ENCODE peak calls at places on chromosomes 5 and 9, in four cellular contexts. K, W, S and G are unnamed samples. For H3K27me3 and H3K9me3, the result is how much of the 10 kb centered on the place peaks cover.

GRCh38 chr9:124254261-124254682 is 3.5 kb upstream of the NEK6 start:
- DNase-seq in K (no peak), W (peak), S (no peak), G (no peak)

GRCh38 chr5:54764691-54765090 is 220.7 kb downstream of the ESM1 start:
- DNase-seq in K (no peak), W (no peak), S (no peak), G (no peak)

GRCh38 chr9:76537150-76537646 is 78.2 kb downstream of the GCNT1 start:
- DNase-seq in K (no peak), W (no peak), S (peak), G (no peak)

GRCh38 chr5:167442922-167443321 is 848.5 kb upstream of the WWC1 start:
- DNase-seq in K (no peak), W (no peak), S (no peak), G (no peak)

GRCh38 chr9:110115341-110115820 is 92.6 kb downstream of the C9orf152 start:
- DNase-seq in K (no peak), W (no peak), S (peak), G (no peak)

GRCh38 chr5:168706655-168707069 is 127.5 kb upstream of the PANK3 start:
- DNase-seq in K (no peak), W (peak), S (no peak), G (peak)

GRCh38 chr9:121120386-121120785 is 45.6 kb downstream of the CNTRL start:
- DNase-seq in K (no peak), W (no peak), S (no peak), G (no peak)

GRCh38 chr9:75896193-75896592 is 5.7 kb downstream of the PCSK5 start:
- DNase-seq in K (no peak), W (no peak), S (peak), G (no peak)

GRCh38 chr5:113278976-113279375 is 155.8 kb downstream of the TSSK1B start:
- DNase-seq in K (no peak), W (no peak), S (no peak), G (no peak)

DNA sequence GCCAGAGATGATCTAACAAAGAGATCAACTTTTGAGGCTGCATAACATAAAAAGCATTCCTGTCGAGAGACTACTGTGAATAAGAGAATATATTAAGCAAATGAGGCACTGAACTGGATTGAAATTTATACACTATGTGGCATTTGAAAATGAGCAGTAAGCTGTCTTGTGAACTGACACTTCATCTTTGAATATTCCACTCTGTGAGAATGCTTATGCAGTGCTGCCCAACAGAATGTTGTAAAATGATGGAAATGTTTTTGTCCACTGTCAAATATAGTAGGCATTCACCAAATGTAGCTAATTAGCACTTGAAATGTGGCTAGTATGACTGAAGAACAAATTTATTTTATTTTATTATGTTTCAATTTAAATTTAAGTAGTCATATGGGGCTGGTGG is 18.8 kb upstream of the PRRC1 start:
- DNase-seq in K (no peak), W (no peak), S (no peak), G (no peak)
- H3K27me3 ChIP-seq in K (under half), W (under half), S (under half), G (under half)

GRCh38 chr9:40927851-40928802 is 200.4 kb downstream of the FOXD4L6 start:
- DNase-seq in K (no peak), W (no peak), S (no peak), G (no peak)

GRCh38 chr9:40927260-40927631 is 201.2 kb downstream of the FOXD4L6 start:
- DNase-seq in K (no peak), W (no peak), S (no peak), G (no peak)

GRCh38 chr9:40926404-40927259 is 201.8 kb downstream of the FOXD4L6 start:
- DNase-seq in K (no peak), W (no peak), S (no peak), G (no peak)

GRCh38 chr9:40928803-40929487 is 199.5 kb downstream of the FOXD4L6 start:
- DNase-seq in K (no peak), W (no peak), S (no peak), G (no peak)

DNA sequence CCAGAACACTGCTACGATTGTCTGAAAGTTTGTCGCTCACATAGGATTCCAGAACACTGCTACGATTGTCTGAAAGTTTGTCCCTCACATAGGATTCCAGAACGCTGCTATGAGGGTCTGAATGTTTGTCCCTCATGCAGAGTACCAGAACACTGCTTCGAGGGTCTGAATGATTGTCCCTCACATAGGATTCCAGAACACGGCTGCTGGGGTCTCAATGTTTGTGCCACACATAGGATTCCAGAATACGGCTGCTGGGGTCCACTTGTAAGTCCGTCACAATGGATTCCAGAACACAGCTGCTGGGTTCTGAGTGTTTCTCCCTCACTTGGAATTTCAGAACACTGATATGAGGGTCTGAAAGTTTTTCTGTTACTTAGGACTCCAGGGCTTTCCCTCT is 203.3 kb downstream of the FOXD4L6 start:
- DNase-seq in K (no peak), W (no peak), S (no peak), G (no peak)
- H3K9me3 ChIP-seq in K (under half), W (under half), S (half or more), G (half or more)

GRCh38 chr9:132516301-132516700 is 66.1 kb upstream of the BARHL1 start:
- DNase-seq in K (no peak), W (no peak), S (no peak), G (no peak)

GRCh38 chr9:132514821-132515220 is 67.6 kb upstream of the BARHL1 start:
- DNase-seq in K (no peak), W (no peak), S (no peak), G (no peak)

GRCh38 chr9:132511191-132511999 is 71.0 kb upstream of the BARHL1 start:
- DNase-seq in K (no peak), W (no peak), S (no peak), G (no peak)

GRCh38 chr9:132514011-132514744 is 68.2 kb upstream of the BARHL1 start:
- DNase-seq in K (no peak), W (no peak), S (no peak), G (no peak)

DNA sequence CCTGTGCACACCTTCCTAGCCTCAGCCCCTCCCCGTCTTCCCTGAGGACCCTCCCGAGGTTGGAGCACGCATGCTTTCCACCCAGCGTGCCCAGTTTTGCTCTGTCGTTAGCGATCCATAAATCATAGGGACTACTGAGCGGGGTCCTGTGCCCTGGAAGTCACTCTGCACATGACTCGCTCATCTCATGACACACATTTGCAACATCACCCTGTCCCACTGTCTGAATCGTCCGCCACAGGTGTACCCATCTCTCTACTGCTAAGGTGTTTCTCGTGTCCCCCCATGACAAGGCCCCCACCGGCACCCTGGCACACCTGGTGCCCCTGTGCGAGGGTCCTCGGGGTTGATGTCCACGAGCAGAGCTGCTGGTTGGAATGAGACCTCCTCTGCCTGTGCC is 69.0 kb upstream of the BARHL1 start:
- DNase-seq in K (no peak), W (no peak), S (no peak), G (no peak)
- H3K27me3 ChIP-seq in K (half or more), W (half or more), S (under half), G (under half)

DNA sequence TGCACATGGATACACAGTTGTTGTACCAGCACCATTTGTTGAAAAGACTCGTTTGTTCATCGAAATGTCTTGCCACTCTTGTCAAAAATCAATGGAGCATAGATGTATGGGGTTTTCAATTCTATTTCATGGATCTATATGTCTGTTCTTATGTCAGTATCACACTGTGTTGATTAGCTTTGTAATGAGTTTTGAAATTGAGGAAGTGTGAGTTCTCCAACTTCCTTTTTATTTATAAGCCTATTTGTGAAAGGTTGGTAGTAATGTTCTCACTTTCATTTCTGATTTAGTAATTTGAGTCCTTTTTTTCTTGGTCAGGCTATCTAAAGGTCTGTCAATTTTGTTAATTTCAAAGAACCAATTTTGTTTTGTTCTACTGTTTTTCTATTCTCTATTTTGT is 26.1 kb downstream of the ZNF510 start:
- DNase-seq in K (no peak), W (no peak), S (no peak), G (no peak)
- H3K9me3 ChIP-seq in K (under half), W (under half), S (half or more), G (half or more)

GRCh38 chr9:122220673-122221222 is 8.0 kb downstream of the LHX6 start:
- DNase-seq in K (no peak), W (no peak), S (no peak), G (no peak)

GRCh38 chr9:122218885-122219855 is 9.6 kb downstream of the LHX6 start:
- DNase-seq in K (no peak), W (no peak), S (no peak), G (no peak)

GRCh38 chr9:122221223-122221811 is 7.4 kb downstream of the LHX6 start:
- DNase-seq in K (no peak), W (no peak), S (no peak), G (no peak)

GRCh38 chr9:122218070-122218884 is 10.5 kb downstream of the LHX6 start:
- DNase-seq in K (no peak), W (no peak), S (no peak), G (no peak)

DNA sequence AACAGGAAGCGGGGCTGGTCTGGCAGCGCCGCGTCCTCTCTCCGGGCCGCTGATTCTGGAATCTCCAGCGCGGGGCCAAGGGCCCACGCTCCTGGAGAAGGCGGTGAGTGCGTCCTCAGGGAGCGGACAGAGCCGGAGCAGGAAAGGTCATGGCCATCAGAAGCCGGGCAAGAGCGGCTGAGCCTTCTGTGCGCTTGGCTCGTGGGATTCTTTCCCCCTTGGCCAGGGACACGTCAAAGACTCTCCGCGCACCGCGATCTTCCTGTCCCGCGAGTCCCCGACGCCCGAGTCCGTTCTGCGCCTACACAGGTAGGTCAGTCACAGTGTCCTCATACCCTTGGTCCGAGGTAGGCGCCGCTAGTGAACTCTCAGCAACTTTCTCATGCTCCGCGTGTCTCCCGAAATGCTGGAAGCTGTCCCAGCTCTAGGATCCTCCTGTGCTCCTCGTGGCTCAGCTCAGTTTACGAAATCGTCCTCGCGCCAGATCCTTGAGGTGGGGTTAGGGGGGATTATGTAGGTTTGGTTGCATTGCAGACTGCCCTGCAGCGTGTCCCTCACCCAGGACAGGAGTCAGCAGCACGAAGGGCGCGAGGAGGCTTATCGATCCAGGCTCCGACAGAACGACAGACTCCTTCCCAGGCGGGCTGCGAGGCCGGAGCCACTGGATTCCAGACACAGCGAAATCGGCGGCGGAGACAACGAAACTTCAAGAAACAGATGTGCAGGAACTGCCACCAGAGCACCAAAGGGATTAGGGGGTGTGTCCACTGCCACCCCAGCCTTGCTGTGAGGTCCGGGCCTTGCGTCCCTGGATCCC is 8.7 kb downstream of the LHX6 start:
- DNase-seq in K (no peak), W (no peak), S (no peak), G (no peak)
- H3K27me3 ChIP-seq in K (under half), W (under half), S (half or more), G (under half)

DNA sequence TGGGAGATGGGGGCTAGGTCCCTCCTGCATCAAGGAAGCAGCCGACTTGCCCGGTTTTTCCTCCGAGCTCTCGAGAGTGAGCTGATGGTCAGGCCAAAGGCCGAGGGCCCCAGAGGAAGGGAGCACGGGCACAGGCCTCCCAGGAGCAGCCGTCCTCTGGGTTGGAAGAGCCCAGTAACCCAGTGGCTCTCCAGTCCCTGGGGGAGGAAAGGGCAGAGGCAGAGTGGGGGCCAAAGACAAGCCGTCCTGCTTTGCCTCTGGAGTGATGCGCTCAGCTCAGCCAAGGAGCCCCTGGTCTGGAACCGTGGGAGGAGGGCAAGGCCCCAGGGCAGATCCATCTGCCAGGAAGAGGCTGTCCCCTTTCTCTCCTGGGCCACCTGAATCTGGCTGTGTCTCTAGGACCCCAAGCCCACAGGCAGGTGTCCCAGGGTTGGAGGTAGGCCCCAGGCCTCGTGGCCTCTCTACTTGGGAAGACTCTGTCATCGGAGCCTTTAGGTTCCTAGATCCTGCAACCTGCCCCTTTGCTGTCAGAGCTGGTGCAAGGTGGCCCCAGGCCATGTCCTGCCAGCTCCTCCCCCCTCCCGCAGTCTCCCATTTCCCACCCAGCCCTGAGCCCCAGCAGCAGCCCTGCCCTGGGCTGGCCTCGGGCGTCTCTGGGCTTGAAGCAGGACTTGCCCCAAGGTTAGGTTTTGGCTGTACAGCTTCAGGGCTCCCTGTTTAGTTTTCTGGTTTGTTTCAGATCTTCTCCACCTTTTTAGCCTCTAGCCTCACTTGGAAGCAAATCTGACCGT is 224.1 kb downstream of the CACNA1B start:
- DNase-seq in K (no peak), W (no peak), S (no peak), G (no peak)
- H3K9me3 ChIP-seq in K (under half), W (under half), S (under half), G (under half)

DNA sequence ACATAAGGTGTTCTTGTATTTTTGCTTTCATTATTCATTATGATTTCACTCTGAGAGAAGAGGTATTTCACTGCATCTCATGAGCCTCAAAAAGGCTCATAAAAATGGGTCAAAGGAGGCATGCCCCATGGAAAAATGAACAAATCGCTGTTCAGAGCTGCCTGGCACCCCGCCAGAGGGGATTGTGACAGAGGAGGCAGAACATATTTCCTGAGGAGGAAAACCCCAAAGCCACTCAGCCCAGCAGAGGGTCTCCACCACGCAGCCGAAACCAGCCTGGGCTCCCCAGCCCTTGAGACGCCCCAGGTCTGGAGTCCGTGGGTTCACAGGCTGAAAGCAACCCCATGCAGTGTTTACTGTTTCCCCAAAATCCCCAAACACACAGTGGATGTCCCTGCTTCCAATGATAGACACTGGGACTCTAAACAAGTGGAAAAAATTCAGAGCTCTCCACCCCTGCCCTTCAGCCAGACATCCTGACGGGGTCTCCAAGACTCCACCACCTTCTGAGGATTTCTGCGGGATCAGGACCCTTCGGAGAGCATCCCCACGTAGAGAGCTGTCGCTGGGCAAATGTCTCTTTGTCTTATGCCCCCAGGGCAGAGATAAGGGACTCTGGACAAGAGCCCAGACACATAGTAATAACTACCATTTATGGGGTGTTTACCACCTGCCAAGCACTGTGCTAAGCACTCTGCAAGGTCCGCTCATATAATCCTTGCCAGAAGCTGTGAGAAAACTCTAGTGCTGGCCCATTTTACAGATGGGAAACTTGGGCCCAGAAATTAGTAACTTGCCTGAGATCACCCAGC is 122.3 kb downstream of the PAX5 start:
- DNase-seq in K (no peak), W (no peak), S (no peak), G (no peak)
- H3K27me3 ChIP-seq in K (under half), W (under half), S (under half), G (under half)

GRCh38 chr5:179079165-179079987 is 19.2 kb downstream of the ZNF354C start:
- DNase-seq in K (no peak), W (no peak), S (no peak), G (no peak)

DNA sequence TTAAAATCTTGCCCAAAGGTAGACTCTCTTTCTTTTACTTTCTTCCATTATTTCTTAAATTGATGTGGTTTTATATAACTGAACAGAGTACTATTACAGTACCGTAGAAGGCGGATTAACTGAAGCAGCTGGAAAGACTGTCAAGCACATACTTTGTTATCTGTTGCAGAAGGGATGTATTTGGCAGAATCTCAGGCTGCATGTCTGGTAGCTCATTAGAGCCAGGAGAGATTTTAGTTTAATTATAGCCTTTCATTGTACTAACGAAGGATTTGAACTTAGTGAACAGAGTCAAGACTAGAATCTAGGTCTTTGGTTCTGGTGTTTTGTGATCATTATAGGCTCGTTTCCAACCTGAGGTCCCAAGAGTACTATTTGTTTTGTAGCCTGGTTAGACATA is 20.6 kb downstream of the ZNF354C start:
- DNase-seq in K (no peak), W (no peak), S (no peak), G (no peak)
- H3K9me3 ChIP-seq in K (under half), W (under half), S (half or more), G (half or more)

DNA sequence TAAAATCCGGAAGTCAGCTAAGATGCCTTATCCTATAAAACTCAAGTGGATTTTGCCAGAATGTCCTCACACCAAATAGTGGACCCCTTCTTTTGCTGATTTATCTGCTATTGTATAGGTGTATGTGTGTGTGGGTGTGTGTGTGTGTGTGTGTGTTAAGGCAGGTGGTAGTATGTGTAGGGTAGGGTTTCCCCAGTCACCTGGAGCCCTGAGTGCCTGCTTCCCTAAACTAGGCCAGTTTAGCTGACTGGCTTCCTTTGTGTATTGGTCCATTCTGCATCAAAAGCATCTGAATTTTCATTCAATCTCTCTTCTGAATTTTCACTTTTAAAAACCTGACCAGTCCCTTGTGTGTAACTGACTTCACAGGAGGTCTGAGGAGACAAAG is 42.2 kb upstream of the LCP2 start:
- DNase-seq in K (no peak), W (no peak), S (no peak), G (no peak)
- H3K27me3 ChIP-seq in K (under half), W (under half), S (under half), G (under half)